ENCODE peak calls at places on chromosomes 1 and 21, in four cellular contexts. J, H, Q and W are unnamed samples.

GRCh38 chr21:30057108-30057507 is 109.5 kb downstream of the CLDN17 start:
- DNase-seq in J (no peak), H (no peak), Q (no peak), W (no peak)

GRCh38 chr1:204744102-204744501 is 58.6 kb upstream of the LRRN2 start:
- DNase-seq in J (no peak), H (no peak), Q (no peak), W (no peak)

GRCh38 chr1:210448293-210448892 is 119.7 kb downstream of the HHAT start:
- DNase-seq in J (no peak), H (peak; percentile 42), Q (no peak), W (no peak)

GRCh38 chr1:152036316-152037216 is at the start of gene S100A11:
- DNase-seq in J (peak; percentile 92), H (peak; percentile 64), Q (peak; percentile 58), W (peak; percentile 97)

GRCh38 chr1:106995970-106996369 is 60.5 kb upstream of the PRMT6 start:
- DNase-seq in J (no peak), H (no peak), Q (no peak), W (no peak)

GRCh38 chr1:223639333-223639749 is 26.2 kb downstream of the CAPN8 start:
- DNase-seq in J (no peak), H (no peak), Q (no peak), W (no peak)

GRCh38 chr21:41750051-41750450 is 16.8 kb downstream of the RIPK4 start:
- DNase-seq in J (no peak), H (no peak), Q (no peak), W (peak; percentile 33)

GRCh38 chr1:202861420-202862121 is 27.4 kb downstream of the RABIF start:
- DNase-seq in J (peak; percentile 91), H (peak; percentile 36), Q (no peak), W (peak; percentile 96)

GRCh38 chr1:40312238-40313205 is 4.6 kb downstream of the COL9A2 start:
- DNase-seq in J (no peak), H (no peak), Q (no peak), W (peak; percentile 92)

GRCh38 chr1:2046225-2046917 is 3.8 kb upstream of the PRKCZ start:
- DNase-seq in J (no peak), H (no peak), Q (no peak), W (peak; percentile 78)

GRCh38 chr1:107140703-107141490 is at the start of gene NTNG1:
- DNase-seq in J (no peak), H (no peak), Q (no peak), W (peak; percentile 83)

GRCh38 chr21:44954281-44954771 is 14.5 kb downstream of the SLX9 start:
- DNase-seq in J (no peak), H (no peak), Q (no peak), W (peak; percentile 51)

GRCh38 chr1:172926070-172926469 is 124.7 kb downstream of the TNFSF18 start:
- DNase-seq in J (no peak), H (no peak), Q (no peak), W (no peak)

GRCh38 chr1:181134543-181135461 is 46.3 kb downstream of the IER5 start:
- DNase-seq in J (peak; percentile 74), H (no peak), Q (no peak), W (peak; percentile 56)

GRCh38 chr1:153540394-153541361 is at the start of gene S100A5:
- DNase-seq in J (no peak), H (no peak), Q (peak; percentile 47), W (no peak)

GRCh38 chr1:23066075-23066474 is 46.8 kb downstream of the KDM1A start:
- DNase-seq in J (no peak), H (no peak), Q (no peak), W (no peak)

GRCh38 chr1:99520121-99520520 is 125.8 kb upstream of the PALMD start:
- DNase-seq in J (no peak), H (no peak), Q (no peak), W (no peak)

GRCh38 chr1:30525631-30525979 is 197.8 kb downstream of the MATN1 start:
- DNase-seq in J (peak; percentile 73), H (no peak), Q (no peak), W (no peak)

GRCh38 chr1:204924013-204924759 is 53.5 kb downstream of the NFASC start:
- DNase-seq in J (no peak), H (no peak), Q (no peak), W (no peak)

GRCh38 chr1:151756291-151756690 is 7.0 kb downstream of the MRPL9 start:
- DNase-seq in J (no peak), H (no peak), Q (no peak), W (no peak)

GRCh38 chr1:71668059-71668458 is 587.2 kb upstream of the ZRANB2 start:
- DNase-seq in J (no peak), H (no peak), Q (no peak), W (no peak)

GRCh38 chr1:224259986-224260385 is 70.0 kb downstream of the NVL start:
- DNase-seq in J (no peak), H (no peak), Q (no peak), W (no peak)

DNA sequence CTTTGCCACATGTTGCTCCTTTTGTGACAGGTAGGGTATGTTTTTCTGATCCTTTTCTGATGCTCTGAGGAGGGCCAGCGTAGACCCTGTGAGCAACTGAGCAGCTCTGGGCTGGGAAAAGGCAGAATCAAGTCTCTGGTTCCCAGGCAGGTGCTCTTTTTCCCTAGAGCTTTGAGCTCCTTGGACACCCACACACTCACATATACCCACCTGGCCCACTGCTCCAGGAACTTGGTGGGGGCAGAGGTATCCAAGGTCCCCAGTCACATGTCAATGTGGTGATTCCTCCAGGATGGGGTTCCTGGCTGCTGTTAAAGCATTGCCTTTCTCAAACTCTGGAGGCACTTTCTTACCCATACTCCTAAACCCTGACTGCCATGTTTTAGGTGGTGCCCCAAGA is 5.4 kb downstream of the CD2 start:
- DNase-seq in J (no peak), H (no peak), Q (no peak), W (no peak)
- H3K4me3 ChIP-seq in J (no peak overlapping the region), H (no peak overlapping the region), Q (peak overlapping the region; percentile 82), W (peak overlapping the region; percentile 1)

GRCh38 chr21:38145104-38145503 is 111.7 kb upstream of the KCNJ15 start:
- DNase-seq in J (no peak), H (no peak), Q (no peak), W (no peak)

GRCh38 chr21:38151021-38151645 is 105.7 kb upstream of the KCNJ15 start:
- DNase-seq in J (no peak), H (no peak), Q (no peak), W (no peak)

GRCh38 chr21:38147391-38147790 is 109.4 kb upstream of the KCNJ15 start:
- DNase-seq in J (no peak), H (no peak), Q (no peak), W (no peak)

GRCh38 chr21:38144193-38144592 is 112.6 kb upstream of the KCNJ15 start:
- DNase-seq in J (no peak), H (no peak), Q (no peak), W (no peak)

DNA sequence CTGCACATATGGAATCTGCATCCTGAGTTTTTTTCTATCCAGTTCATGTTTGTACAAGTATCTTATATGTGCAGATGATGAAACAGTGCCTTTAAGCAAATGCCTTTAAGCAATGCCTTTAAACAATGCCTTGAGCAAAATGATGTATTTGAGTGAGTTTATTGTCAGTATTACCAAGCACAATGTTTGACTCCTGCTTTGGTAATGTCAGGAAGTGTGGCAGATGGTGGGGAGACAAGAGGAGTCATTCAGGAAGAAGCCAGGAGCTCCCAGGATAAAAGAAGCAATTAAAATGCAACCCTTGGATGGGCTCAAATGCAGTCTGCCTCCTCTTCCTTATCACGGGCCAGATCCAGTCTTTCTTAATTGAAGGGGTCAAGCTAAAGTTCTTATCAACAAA is 108.7 kb upstream of the KCNJ15 start:
- DNase-seq in J (no peak), H (no peak), Q (no peak), W (no peak)
- H3K4me3 ChIP-seq in J (no peak overlapping the region), H (no peak overlapping the region), Q (no peak overlapping the region), W (no peak overlapping the region)

GRCh38 chr1:67766117-67766978 is 66.9 kb downstream of the GNG12 start:
- DNase-seq in J (peak; percentile 71), H (peak; percentile 70), Q (no peak), W (no peak)
- H3K4me3 ChIP-seq in J (peak overlapping the region; percentile 5), H (peak overlapping the region; percentile 24), Q (no peak overlapping the region), W (no peak overlapping the region)

GRCh38 chr1:243473281-243474210 is 217.7 kb downstream of the SDCCAG8 start:
- DNase-seq in J (no peak), H (no peak), Q (no peak), W (no peak)
- H3K4me3 ChIP-seq in J (peak overlapping the region; percentile 31), H (peak overlapping the region; percentile 27), Q (no peak overlapping the region), W (peak overlapping the region; percentile 37)